ENCODE peak calls at places on chromosomes 16 and 17, in ten cellular contexts. D is H54; A is CD8-positive, alpha-beta memory T cell; J is GM04503; Y is Panc1; R is pons; H is GM04504; K is mucosa of descending colon; I is GM18507; W is NCI-H2029. U is an unnamed sample.

GRCh38 chr16:85046472-85046916 is 18.9 kb downstream of the KIAA0513 start:
- DNase-seq in D (no peak), A (no peak), J (no peak), Y (no peak), R (peak), H (no peak), K (no peak), I (no peak), W (no peak), U (no peak)

GRCh38 chr16:89971495-89972243 is 23.1 kb downstream of the DEF8 start:
- DNase-seq in D (no peak), A (no peak), J (no peak), Y (no peak), R (no peak), H (no peak), K (no peak), I (no peak), W (no peak), U (no peak)

GRCh38 chr17:77098884-77099545 is 41.8 kb upstream of the SEC14L1 start:
- DNase-seq in D (no peak), A (peak), J (peak), Y (no peak), R (peak), H (no peak), K (peak), I (no peak), W (no peak), U (peak)

GRCh38 chr16:51374346-51374745 is 223.3 kb upstream of the SALL1 start:
- DNase-seq in D (peak), A (no peak), J (peak), Y (no peak), R (no peak), H (peak), K (no peak), I (no peak), W (no peak), U (peak)

GRCh38 chr17:71900830-71901229 is 220.0 kb upstream of the SOX9 start:
- DNase-seq in D (no peak), A (no peak), J (no peak), Y (peak), R (no peak), H (no peak), K (no peak), I (no peak), W (no peak), U (no peak)

GRCh38 chr17:73410586-73411329 is 99.0 kb upstream of the CDC42EP4 start:
- DNase-seq in D (no peak), A (no peak), J (no peak), Y (no peak), R (no peak), H (no peak), K (no peak), I (no peak), W (no peak), U (no peak)

GRCh38 chr16:2471653-2472487 is 773 bp downstream of the NTN3 start:
- DNase-seq in D (no peak), A (no peak), J (no peak), Y (no peak), R (no peak), H (no peak), K (no peak), I (no peak), W (no peak), U (no peak)

GRCh38 chr17:59762022-59762825 is 54.8 kb downstream of the VMP1 start:
- DNase-seq in D (no peak), A (no peak), J (no peak), Y (no peak), R (no peak), H (no peak), K (no peak), I (no peak), W (no peak), U (no peak)

GRCh38 chr16:68237243-68238028 is 1.5 kb upstream of the ESRP2 start:
- DNase-seq in D (peak), A (peak), J (peak), Y (peak), R (peak), H (peak), K (peak), I (peak), W (peak), U (peak)

GRCh38 chr16:15401972-15402371 is 6.4 kb downstream of the MPV17L start:
- DNase-seq in D (no peak), A (no peak), J (no peak), Y (no peak), R (no peak), H (no peak), K (no peak), I (no peak), W (no peak), U (no peak)

GRCh38 chr17:72338847-72339790 is 218.3 kb downstream of the SOX9 start:
- DNase-seq in D (peak), A (no peak), J (peak), Y (peak), R (no peak), H (peak), K (peak), I (no peak), W (no peak), U (peak)

GRCh38 chr17:63387941-63388340 is 58.2 kb downstream of the CYB561 start:
- DNase-seq in D (no peak), A (no peak), J (no peak), Y (no peak), R (no peak), H (no peak), K (no peak), I (no peak), W (no peak), U (no peak)

GRCh38 chr17:50026901-50027638 is 28.8 kb upstream of the ITGA3 start:
- DNase-seq in D (peak), A (peak), J (peak), Y (no peak), R (peak), H (peak), K (peak), I (peak), W (no peak), U (no peak)

GRCh38 chr16:30084816-30085159 is 6.9 kb downstream of the TBX6 start:
- DNase-seq in D (no peak), A (no peak), J (no peak), Y (no peak), R (no peak), H (no peak), K (peak), I (no peak), W (no peak), U (no peak)

GRCh38 chr17:40448213-40448638 is 5.0 kb downstream of the IGFBP4 start:
- DNase-seq in D (no peak), A (no peak), J (no peak), Y (no peak), R (no peak), H (no peak), K (peak), I (no peak), W (no peak), U (no peak)